ENCODE peak calls at places on chromosomes 4 and X, in ten cellular contexts. One of them, this sample, is unnamed.

GRCh38 chrX:47687249-47687648 is 28.3 kb upstream of the UXT start:
- DNase-seq in cerebellar cortex: no peak
- DNase-seq in Panc1: no peak
- DNase-seq in lung microvascular endothelial cell: no peak
- DNase-seq in NCI-H2029: no peak
- DNase-seq in nucleus accumbens: no peak
- DNase-seq in NCI-H510A: no peak
- DNase-seq in epithelial cell of prostate: no peak
- DNase-seq in stimulated activated CD8-positive, alpha-beta memory T cell treated with anti-CD3 and anti-CD28 coated beads, Interleukin-4, amount 100 ng/mL, for 48 hours: no peak
- DNase-seq in stimulated activated CD4-positive, alpha-beta T cell treated with anti-CD3 and anti-CD28 coated beads, Interleukin-4, amount 100 ng/mL, for 48 hours: no peak
- DNase-seq in this sample: no peak

GRCh38 chr4:169116270-169116901 is 106.3 kb upstream of the CBR4 start:
- DNase-seq in NCI-H510A: no peak
- DNase-seq in cerebellar cortex: no peak
- DNase-seq in Panc1: no peak
- DNase-seq in lung microvascular endothelial cell: peak
- DNase-seq in nucleus accumbens: peak
- DNase-seq in stimulated activated CD4-positive, alpha-beta T cell treated with anti-CD3 and anti-CD28 coated beads, Interleukin-4, amount 100 ng/mL, for 48 hours: no peak
- DNase-seq in epithelial cell of prostate: peak
- DNase-seq in stimulated activated CD8-positive, alpha-beta memory T cell treated with anti-CD3 and anti-CD28 coated beads, Interleukin-4, amount 100 ng/mL, for 48 hours: no peak
- DNase-seq in NCI-H2029: no peak
- DNase-seq in this sample: no peak

GRCh38 chr4:142405021-142405991 is 440.8 kb downstream of the INPP4B start:
- DNase-seq in lung microvascular endothelial cell: peak
- DNase-seq in epithelial cell of prostate: peak
- DNase-seq in NCI-H510A: no peak
- DNase-seq in stimulated activated CD4-positive, alpha-beta T cell treated with anti-CD3 and anti-CD28 coated beads, Interleukin-4, amount 100 ng/mL, for 48 hours: peak
- DNase-seq in NCI-H2029: no peak
- DNase-seq in nucleus accumbens: no peak
- DNase-seq in stimulated activated CD8-positive, alpha-beta memory T cell treated with anti-CD3 and anti-CD28 coated beads, Interleukin-4, amount 100 ng/mL, for 48 hours: peak
- DNase-seq in Panc1: no peak
- DNase-seq in cerebellar cortex: peak
- DNase-seq in this sample: no peak

GRCh38 chrX:48897157-48897620 is 379 bp downstream of the TIMM17B start:
- DNase-seq in cerebellar cortex: peak
- DNase-seq in epithelial cell of prostate: no peak
- DNase-seq in NCI-H510A: peak
- DNase-seq in stimulated activated CD8-positive, alpha-beta memory T cell treated with anti-CD3 and anti-CD28 coated beads, Interleukin-4, amount 100 ng/mL, for 48 hours: peak
- DNase-seq in stimulated activated CD4-positive, alpha-beta T cell treated with anti-CD3 and anti-CD28 coated beads, Interleukin-4, amount 100 ng/mL, for 48 hours: peak
- DNase-seq in lung microvascular endothelial cell: peak
- DNase-seq in nucleus accumbens: peak
- DNase-seq in Panc1: no peak
- DNase-seq in NCI-H2029: peak
- DNase-seq in this sample: peak

GRCh38 chr4:26048378-26048882 is 134.4 kb downstream of the SMIM20 start:
- DNase-seq in cerebellar cortex: no peak
- DNase-seq in epithelial cell of prostate: no peak
- DNase-seq in lung microvascular endothelial cell: peak
- DNase-seq in NCI-H510A: no peak
- DNase-seq in NCI-H2029: no peak
- DNase-seq in stimulated activated CD8-positive, alpha-beta memory T cell treated with anti-CD3 and anti-CD28 coated beads, Interleukin-4, amount 100 ng/mL, for 48 hours: no peak
- DNase-seq in Panc1: no peak
- DNase-seq in nucleus accumbens: no peak
- DNase-seq in stimulated activated CD4-positive, alpha-beta T cell treated with anti-CD3 and anti-CD28 coated beads, Interleukin-4, amount 100 ng/mL, for 48 hours: no peak
- DNase-seq in this sample: no peak

GRCh38 chrX:78831523-78831922 is 84.0 kb downstream of the LPAR4 start:
- DNase-seq in nucleus accumbens: no peak
- DNase-seq in epithelial cell of prostate: no peak
- DNase-seq in Panc1: no peak
- DNase-seq in NCI-H510A: no peak
- DNase-seq in lung microvascular endothelial cell: no peak
- DNase-seq in cerebellar cortex: no peak
- DNase-seq in NCI-H2029: no peak
- DNase-seq in stimulated activated CD4-positive, alpha-beta T cell treated with anti-CD3 and anti-CD28 coated beads, Interleukin-4, amount 100 ng/mL, for 48 hours: no peak
- DNase-seq in stimulated activated CD8-positive, alpha-beta memory T cell treated with anti-CD3 and anti-CD28 coated beads, Interleukin-4, amount 100 ng/mL, for 48 hours: no peak
- DNase-seq in this sample: no peak

GRCh38 chrX:38654302-38654701 is 93.0 kb downstream of the TSPAN7 start:
- DNase-seq in epithelial cell of prostate: no peak
- DNase-seq in lung microvascular endothelial cell: peak
- DNase-seq in stimulated activated CD4-positive, alpha-beta T cell treated with anti-CD3 and anti-CD28 coated beads, Interleukin-4, amount 100 ng/mL, for 48 hours: no peak
- DNase-seq in stimulated activated CD8-positive, alpha-beta memory T cell treated with anti-CD3 and anti-CD28 coated beads, Interleukin-4, amount 100 ng/mL, for 48 hours: no peak
- DNase-seq in Panc1: no peak
- DNase-seq in nucleus accumbens: no peak
- DNase-seq in NCI-H2029: no peak
- DNase-seq in cerebellar cortex: peak
- DNase-seq in NCI-H510A: no peak
- DNase-seq in this sample: no peak

GRCh38 chrX:39975094-39975865 is 122.5 kb downstream of the BCOR start:
- DNase-seq in NCI-H2029: peak
- DNase-seq in nucleus accumbens: no peak
- DNase-seq in epithelial cell of prostate: no peak
- DNase-seq in NCI-H510A: peak
- DNase-seq in Panc1: no peak
- DNase-seq in stimulated activated CD4-positive, alpha-beta T cell treated with anti-CD3 and anti-CD28 coated beads, Interleukin-4, amount 100 ng/mL, for 48 hours: no peak
- DNase-seq in stimulated activated CD8-positive, alpha-beta memory T cell treated with anti-CD3 and anti-CD28 coated beads, Interleukin-4, amount 100 ng/mL, for 48 hours: no peak
- DNase-seq in cerebellar cortex: no peak
- DNase-seq in lung microvascular endothelial cell: no peak
- DNase-seq in this sample: no peak

GRCh38 chr4:14787894-14788293 is 214.4 kb upstream of the CPEB2 start:
- DNase-seq in stimulated activated CD4-positive, alpha-beta T cell treated with anti-CD3 and anti-CD28 coated beads, Interleukin-4, amount 100 ng/mL, for 48 hours: no peak
- DNase-seq in NCI-H2029: peak
- DNase-seq in Panc1: peak
- DNase-seq in stimulated activated CD8-positive, alpha-beta memory T cell treated with anti-CD3 and anti-CD28 coated beads, Interleukin-4, amount 100 ng/mL, for 48 hours: no peak
- DNase-seq in nucleus accumbens: no peak
- DNase-seq in cerebellar cortex: no peak
- DNase-seq in lung microvascular endothelial cell: peak
- DNase-seq in epithelial cell of prostate: no peak
- DNase-seq in NCI-H510A: no peak
- DNase-seq in this sample: no peak

GRCh38 chr4:104589264-104589868 is 94.7 kb upstream of the CXXC4 start:
- DNase-seq in epithelial cell of prostate: no peak
- DNase-seq in stimulated activated CD4-positive, alpha-beta T cell treated with anti-CD3 and anti-CD28 coated beads, Interleukin-4, amount 100 ng/mL, for 48 hours: no peak
- DNase-seq in nucleus accumbens: no peak
- DNase-seq in Panc1: no peak
- DNase-seq in stimulated activated CD8-positive, alpha-beta memory T cell treated with anti-CD3 and anti-CD28 coated beads, Interleukin-4, amount 100 ng/mL, for 48 hours: no peak
- DNase-seq in NCI-H2029: peak
- DNase-seq in NCI-H510A: peak
- DNase-seq in cerebellar cortex: no peak
- DNase-seq in lung microvascular endothelial cell: no peak
- DNase-seq in this sample: no peak

GRCh38 chrX:35040871-35041270 is 98.3 kb downstream of the FAM47B start:
- DNase-seq in NCI-H510A: no peak
- DNase-seq in nucleus accumbens: no peak
- DNase-seq in lung microvascular endothelial cell: no peak
- DNase-seq in epithelial cell of prostate: no peak
- DNase-seq in cerebellar cortex: no peak
- DNase-seq in NCI-H2029: no peak
- DNase-seq in Panc1: no peak
- DNase-seq in stimulated activated CD4-positive, alpha-beta T cell treated with anti-CD3 and anti-CD28 coated beads, Interleukin-4, amount 100 ng/mL, for 48 hours: no peak
- DNase-seq in stimulated activated CD8-positive, alpha-beta memory T cell treated with anti-CD3 and anti-CD28 coated beads, Interleukin-4, amount 100 ng/mL, for 48 hours: no peak
- DNase-seq in this sample: no peak

GRCh38 chr4:32022071-32022470 is 1301.9 kb downstream of the PCDH7 start:
- DNase-seq in stimulated activated CD8-positive, alpha-beta memory T cell treated with anti-CD3 and anti-CD28 coated beads, Interleukin-4, amount 100 ng/mL, for 48 hours: no peak
- DNase-seq in NCI-H510A: no peak
- DNase-seq in stimulated activated CD4-positive, alpha-beta T cell treated with anti-CD3 and anti-CD28 coated beads, Interleukin-4, amount 100 ng/mL, for 48 hours: no peak
- DNase-seq in lung microvascular endothelial cell: no peak
- DNase-seq in Panc1: no peak
- DNase-seq in epithelial cell of prostate: no peak
- DNase-seq in NCI-H2029: no peak
- DNase-seq in cerebellar cortex: no peak
- DNase-seq in nucleus accumbens: no peak
- DNase-seq in this sample: no peak

GRCh38 chrX:15343075-15343476 is 7.8 kb upstream of the PIGA start:
- DNase-seq in epithelial cell of prostate: no peak
- DNase-seq in stimulated activated CD4-positive, alpha-beta T cell treated with anti-CD3 and anti-CD28 coated beads, Interleukin-4, amount 100 ng/mL, for 48 hours: no peak
- DNase-seq in stimulated activated CD8-positive, alpha-beta memory T cell treated with anti-CD3 and anti-CD28 coated beads, Interleukin-4, amount 100 ng/mL, for 48 hours: no peak
- DNase-seq in NCI-H2029: no peak
- DNase-seq in NCI-H510A: no peak
- DNase-seq in nucleus accumbens: no peak
- DNase-seq in Panc1: no peak
- DNase-seq in lung microvascular endothelial cell: no peak
- DNase-seq in cerebellar cortex: no peak
- DNase-seq in this sample: no peak

GRCh38 chr4:115844180-115844579 is 730.8 kb upstream of the NDST4 start:
- DNase-seq in epithelial cell of prostate: no peak
- DNase-seq in NCI-H2029: peak
- DNase-seq in stimulated activated CD4-positive, alpha-beta T cell treated with anti-CD3 and anti-CD28 coated beads, Interleukin-4, amount 100 ng/mL, for 48 hours: no peak
- DNase-seq in NCI-H510A: no peak
- DNase-seq in nucleus accumbens: no peak
- DNase-seq in Panc1: no peak
- DNase-seq in lung microvascular endothelial cell: no peak
- DNase-seq in cerebellar cortex: no peak
- DNase-seq in stimulated activated CD8-positive, alpha-beta memory T cell treated with anti-CD3 and anti-CD28 coated beads, Interleukin-4, amount 100 ng/mL, for 48 hours: no peak
- DNase-seq in this sample: no peak

GRCh38 chrX:130887392-130887791 is 15.6 kb downstream of the ENOX2 start:
- DNase-seq in NCI-H2029: no peak
- DNase-seq in stimulated activated CD4-positive, alpha-beta T cell treated with anti-CD3 and anti-CD28 coated beads, Interleukin-4, amount 100 ng/mL, for 48 hours: no peak
- DNase-seq in stimulated activated CD8-positive, alpha-beta memory T cell treated with anti-CD3 and anti-CD28 coated beads, Interleukin-4, amount 100 ng/mL, for 48 hours: no peak
- DNase-seq in lung microvascular endothelial cell: no peak
- DNase-seq in nucleus accumbens: no peak
- DNase-seq in epithelial cell of prostate: no peak
- DNase-seq in Panc1: no peak
- DNase-seq in cerebellar cortex: no peak
- DNase-seq in NCI-H510A: no peak
- DNase-seq in this sample: no peak

GRCh38 chr4:145870155-145871020 is 68.2 kb downstream of the ZNF827 start:
- DNase-seq in stimulated activated CD4-positive, alpha-beta T cell treated with anti-CD3 and anti-CD28 coated beads, Interleukin-4, amount 100 ng/mL, for 48 hours: no peak
- DNase-seq in lung microvascular endothelial cell: no peak
- DNase-seq in NCI-H510A: no peak
- DNase-seq in cerebellar cortex: no peak
- DNase-seq in Panc1: no peak
- DNase-seq in epithelial cell of prostate: no peak
- DNase-seq in stimulated activated CD8-positive, alpha-beta memory T cell treated with anti-CD3 and anti-CD28 coated beads, Interleukin-4, amount 100 ng/mL, for 48 hours: no peak
- DNase-seq in NCI-H2029: no peak
- DNase-seq in nucleus accumbens: no peak
- DNase-seq in this sample: no peak

GRCh38 chrX:71997320-71997719 is 86.7 kb downstream of the NHSL2 start:
- DNase-seq in nucleus accumbens: no peak
- DNase-seq in NCI-H510A: no peak
- DNase-seq in stimulated activated CD4-positive, alpha-beta T cell treated with anti-CD3 and anti-CD28 coated beads, Interleukin-4, amount 100 ng/mL, for 48 hours: no peak
- DNase-seq in NCI-H2029: no peak
- DNase-seq in lung microvascular endothelial cell: no peak
- DNase-seq in epithelial cell of prostate: no peak
- DNase-seq in stimulated activated CD8-positive, alpha-beta memory T cell treated with anti-CD3 and anti-CD28 coated beads, Interleukin-4, amount 100 ng/mL, for 48 hours: no peak
- DNase-seq in cerebellar cortex: no peak
- DNase-seq in Panc1: no peak
- DNase-seq in this sample: no peak

GRCh38 chr4:101019941-101020401 is 327.4 kb downstream of the PPP3CA start:
- DNase-seq in epithelial cell of prostate: peak
- DNase-seq in stimulated activated CD8-positive, alpha-beta memory T cell treated with anti-CD3 and anti-CD28 coated beads, Interleukin-4, amount 100 ng/mL, for 48 hours: no peak
- DNase-seq in Panc1: no peak
- DNase-seq in NCI-H510A: no peak
- DNase-seq in nucleus accumbens: no peak
- DNase-seq in stimulated activated CD4-positive, alpha-beta T cell treated with anti-CD3 and anti-CD28 coated beads, Interleukin-4, amount 100 ng/mL, for 48 hours: no peak
- DNase-seq in lung microvascular endothelial cell: peak
- DNase-seq in NCI-H2029: no peak
- DNase-seq in cerebellar cortex: no peak
- DNase-seq in this sample: no peak

GRCh38 chrX:38880460-38880859 is 79.2 kb downstream of the MID1IP1 start:
- DNase-seq in stimulated activated CD4-positive, alpha-beta T cell treated with anti-CD3 and anti-CD28 coated beads, Interleukin-4, amount 100 ng/mL, for 48 hours: no peak
- DNase-seq in Panc1: no peak
- DNase-seq in NCI-H2029: no peak
- DNase-seq in lung microvascular endothelial cell: peak
- DNase-seq in epithelial cell of prostate: no peak
- DNase-seq in cerebellar cortex: no peak
- DNase-seq in NCI-H510A: peak
- DNase-seq in nucleus accumbens: no peak
- DNase-seq in stimulated activated CD8-positive, alpha-beta memory T cell treated with anti-CD3 and anti-CD28 coated beads, Interleukin-4, amount 100 ng/mL, for 48 hours: no peak
- DNase-seq in this sample: no peak

GRCh38 chr4:76153356-76153755 is 5.2 kb upstream of the NUP54 start:
- DNase-seq in NCI-H2029: no peak
- DNase-seq in cerebellar cortex: no peak
- DNase-seq in stimulated activated CD4-positive, alpha-beta T cell treated with anti-CD3 and anti-CD28 coated beads, Interleukin-4, amount 100 ng/mL, for 48 hours: no peak
- DNase-seq in nucleus accumbens: no peak
- DNase-seq in epithelial cell of prostate: no peak
- DNase-seq in NCI-H510A: no peak
- DNase-seq in Panc1: no peak
- DNase-seq in lung microvascular endothelial cell: no peak
- DNase-seq in stimulated activated CD8-positive, alpha-beta memory T cell treated with anti-CD3 and anti-CD28 coated beads, Interleukin-4, amount 100 ng/mL, for 48 hours: no peak
- DNase-seq in this sample: no peak

This sample was measured in naive B cell.